ENCODE peak calls at places on chromosomes 13 and 19, in four cellular contexts. V is HL-60, S is BE2C, D is mucosa of descending colon. I is an unnamed sample.

GRCh38 chr13:55566779-55567178 is 1573.9 kb upstream of the PRR20A start:
- DNase-seq in V (no peak), D (no peak), S (no peak), I (no peak)

GRCh38 chr13:92461402-92461801 is 765.2 kb upstream of the GPC6 start:
- DNase-seq in V (no peak), D (no peak), S (no peak), I (no peak)

GRCh38 chr19:15640904-15641597 is 354 bp downstream of the CYP4F3 start:
- DNase-seq in V (no peak), S (no peak), D (peak; percentile 56), I (no peak)

GRCh38 chr19:39409207-39409885 is 2.7 kb downstream of the ZFP36 start:
- DNase-seq in D (peak; percentile 95), V (peak; percentile 87), S (peak; percentile 43), I (peak; percentile 78)

GRCh38 chr19:13094771-13095392 is 7.8 kb downstream of the LYL1 start:
- DNase-seq in S (peak; percentile 49), D (no peak), V (no peak), I (no peak)

GRCh38 chr19:15934332-15935078 is at the start of gene CYP4F11:
- DNase-seq in D (peak; percentile 88), S (peak; percentile 49), V (no peak), I (no peak)

GRCh38 chr19:38731654-38732301 is 12.5 kb downstream of the CAPN12 start:
- DNase-seq in D (peak; percentile 78), V (no peak), S (no peak), I (no peak)

GRCh38 chr19:4581381-4582111 is 22.1 kb upstream of the SEMA6B start:
- DNase-seq in S (no peak), D (no peak), V (no peak), I (no peak)

GRCh38 chr19:19211499-19212432 is at the start of gene NCAN:
- DNase-seq in V (no peak), D (no peak), S (no peak), I (no peak)

DNA sequence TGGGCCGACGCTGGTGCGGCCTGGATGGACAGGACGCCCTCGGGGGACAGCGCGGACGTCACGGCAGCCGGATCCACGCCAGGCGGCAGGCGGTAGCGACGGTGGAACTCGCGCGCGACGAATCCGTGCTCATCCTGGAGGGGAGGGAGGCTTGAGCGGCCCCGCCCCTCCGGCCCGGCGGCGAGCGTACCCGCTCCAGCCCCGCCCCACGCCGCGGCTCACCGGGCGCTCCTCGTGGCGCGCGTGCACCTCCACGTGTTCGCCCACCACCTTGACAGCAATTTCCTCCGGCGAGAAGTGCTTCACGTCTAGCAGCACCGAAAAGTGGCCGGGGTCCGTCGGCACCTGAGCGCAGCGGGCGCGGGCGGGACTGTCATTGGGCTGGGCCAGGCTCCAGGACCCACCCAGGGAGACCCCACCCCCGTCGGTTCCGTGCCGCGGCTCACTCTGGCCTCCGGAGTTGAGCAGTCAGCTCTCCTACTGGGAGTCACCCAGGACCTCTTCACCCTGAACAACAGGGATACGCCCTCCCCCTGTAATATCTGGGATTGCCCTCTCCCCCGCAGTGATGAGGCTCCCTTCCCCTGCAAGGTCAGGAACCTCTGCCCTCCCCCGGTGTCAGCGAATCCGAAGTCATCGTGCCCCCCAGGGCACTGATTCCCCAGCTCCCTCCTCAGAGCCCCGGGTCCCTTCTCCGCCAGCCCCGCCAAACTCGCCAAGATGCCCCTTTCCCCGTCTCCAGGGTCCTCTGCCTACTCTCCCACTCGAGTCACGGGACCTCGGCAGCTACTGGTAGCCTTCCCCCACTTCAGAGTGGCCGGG is 1.1 kb downstream of the HSPB6 start:
- DNase-seq in D (peak; percentile 70), S (no peak), V (no peak), I (peak; percentile 89)
- H3K4me3 ChIP-seq in D (no peak overlapping the region), S (no peak overlapping the region), V (no peak overlapping the region), I (peak overlapping the region; percentile 92)

GRCh38 chr19:40413291-40413994 is at the start of gene PRX:
- DNase-seq in S (peak; percentile 32), D (no peak), V (no peak), I (no peak)

GRCh38 chr19:40414536-40415535 is 1.7 kb upstream of the PRX start:
- DNase-seq in S (no peak), D (no peak), V (no peak), I (no peak)

GRCh38 chr19:40411125-40411842 is 1.9 kb downstream of the PRX start:
- DNase-seq in S (no peak), V (no peak), D (no peak), I (no peak)

GRCh38 chr19:40411958-40412499 is 1.1 kb downstream of the PRX start:
- DNase-seq in S (no peak), V (no peak), D (no peak), I (no peak)

DNA sequence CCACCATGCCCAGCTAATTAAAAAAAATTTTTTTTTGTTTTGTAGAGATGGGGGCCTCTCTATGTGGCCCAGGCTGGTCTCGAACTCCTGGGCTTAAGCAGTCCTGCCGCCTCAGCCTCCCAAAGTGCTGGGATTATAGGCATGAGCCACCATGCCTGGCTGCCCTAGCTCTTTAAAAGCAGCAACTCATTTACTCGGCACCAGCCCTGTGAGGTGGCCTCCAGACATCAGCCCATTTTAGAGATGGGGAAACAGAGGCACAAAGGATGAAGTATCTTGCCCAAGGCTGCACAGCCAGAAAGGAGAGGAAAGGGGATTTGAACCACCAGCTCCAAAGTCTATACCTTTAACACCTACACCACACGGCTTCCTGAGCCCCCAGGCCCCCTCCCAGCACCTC is 312 bp downstream of the PRX start:
- DNase-seq in S (no peak), D (no peak), V (no peak), I (no peak)
- TF ChIP-seq CTCF in S (no peak), D (no peak), V (no peak), I (no peak)

DNA sequence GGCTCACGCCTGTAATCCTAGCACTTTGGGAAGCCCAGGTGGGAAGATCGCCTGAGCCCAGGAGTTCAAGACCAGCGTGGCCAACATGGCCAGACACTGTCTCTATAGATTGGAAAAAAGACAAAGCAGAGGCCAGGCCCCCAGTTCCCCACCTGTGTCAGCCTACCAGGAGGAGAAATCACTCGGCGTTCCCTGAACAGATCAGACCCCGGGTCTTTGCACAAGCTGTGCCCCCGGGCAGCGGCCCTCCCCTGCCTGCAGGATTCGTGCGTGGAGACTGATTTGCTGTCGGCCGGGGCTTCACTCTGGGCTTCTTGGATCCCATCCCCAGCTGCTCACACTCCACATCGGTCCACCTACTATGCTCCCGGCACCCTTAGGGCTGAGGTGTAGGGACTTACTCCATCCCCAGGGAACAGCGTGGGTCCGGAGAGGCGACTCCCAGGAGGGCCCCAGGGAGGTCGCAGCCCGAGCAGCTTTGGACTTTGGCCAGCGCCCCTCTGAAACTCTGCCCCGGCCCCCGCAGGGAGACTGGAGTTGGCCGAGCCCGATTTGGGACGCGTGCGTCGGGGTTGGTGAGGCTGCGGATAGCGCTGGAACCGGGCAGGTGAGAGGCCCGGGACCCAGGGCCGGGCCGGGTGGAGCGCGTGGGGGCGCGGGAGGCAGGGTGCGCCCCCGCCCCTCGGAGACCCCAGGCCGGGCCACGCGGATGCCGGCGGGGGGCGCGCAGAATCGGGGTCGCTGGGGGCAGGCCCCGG is 515 bp upstream of the EFNA2 start:
- DNase-seq in D (no peak), S (no peak), V (no peak), I (no peak)
- H3K4me3 ChIP-seq in D (no peak overlapping the region), S (no peak overlapping the region), V (no peak overlapping the region), I (no peak overlapping the region)

GRCh38 chr13:28140433-28141125 is 2.2 kb downstream of the PAN3 start:
- DNase-seq in D (no peak), S (no peak), V (no peak), I (no peak)

GRCh38 chr13:28137556-28137955 is 789 bp upstream of the PAN3 start:
- DNase-seq in S (no peak), D (no peak), V (no peak), I (no peak)

GRCh38 chr13:28138756-28139470 is 568 bp downstream of the PAN3 start:
- DNase-seq in S (peak; percentile 78), D (peak; percentile 90), V (peak; percentile 95), I (peak; percentile 95)

GRCh38 chr13:28136916-28137315 is 1.4 kb upstream of the PAN3 start:
- DNase-seq in D (no peak), S (no peak), V (no peak), I (no peak)

DNA sequence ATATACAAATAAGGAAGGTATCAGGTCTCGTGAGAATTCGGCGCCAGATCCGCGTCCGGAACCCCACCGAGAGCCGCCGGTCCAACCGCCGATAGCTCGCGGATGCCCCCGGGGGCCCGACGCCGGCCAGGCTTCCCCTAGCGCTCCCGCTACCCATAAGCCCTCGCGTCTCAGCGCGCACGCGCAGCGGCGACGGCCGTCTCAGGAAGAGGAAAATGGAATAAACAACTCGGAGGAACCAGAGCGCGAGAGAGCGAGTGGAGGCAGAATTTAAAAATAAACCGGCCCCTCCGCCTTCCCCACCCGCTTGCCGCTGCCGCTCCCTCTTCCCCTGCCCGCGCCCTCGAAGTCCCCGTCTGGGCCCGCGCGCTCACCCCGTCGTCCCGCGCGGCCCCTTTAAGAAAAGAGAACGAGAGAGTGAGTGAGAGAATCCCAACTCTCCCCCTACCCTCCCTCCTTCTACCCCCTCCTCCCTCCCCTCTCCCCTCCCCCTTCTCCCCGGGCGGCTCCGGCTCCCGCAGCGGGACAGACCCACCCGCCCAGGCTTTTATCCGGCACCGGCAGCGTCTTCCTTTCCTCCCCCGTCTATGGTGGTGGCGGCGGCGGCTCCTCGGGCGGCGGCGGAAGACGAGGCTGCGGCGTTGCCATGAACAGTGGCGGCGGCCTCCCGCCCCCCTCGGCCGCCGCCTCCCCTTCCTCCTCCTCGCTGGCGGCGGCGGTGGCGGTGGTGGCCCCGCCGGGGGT is at the start of gene PAN3:
- DNase-seq in V (peak; percentile 69), S (peak; percentile 94), D (peak; percentile 92), I (peak; percentile 91)
- TF ChIP-seq CTCF in V (no peak), S (no peak), D (no peak), I (peak; percentile 4)

GRCh38 chr19:55341191-55342043 is 1.7 kb downstream of the KMT5C start:
- DNase-seq in D (peak; percentile 88), S (peak; percentile 83), V (no peak), I (peak; percentile 54)
- H3K4me3 ChIP-seq in D (no peak overlapping the region), S (peak overlapping the region; percentile 77), V (no peak overlapping the region), I (peak overlapping the region; percentile 77)

GRCh38 chr19:50361290-50362029 is 4.0 kb downstream of the NAPSA start:
- DNase-seq in S (no peak), D (no peak), V (no peak), I (no peak)
- TF ChIP-seq CTCF in S (no peak), D (no peak), V (no peak), I (no peak)

I was measured in fibroblast of villous mesenchyme.